ENCODE peak calls at places on chromosomes 4 and X, in seven cellular contexts. K is T follicular helper cell; P is NCI-H187 treated with DMSO at 0.1 percent for 48 hours; F is left colon; C is stimulated activated CD4-positive, alpha-beta T cell treated with anti-CD3 and anti-CD28 coated beads, Interleukin-12 subunit alpha, Interleukin-12 subunit beta, amount 100 ng/mL, for 48 hours; Q is NCI-H1417 treated with DMSO at 0.1 percent for 48 hours; J is body of pancreas. R is an unnamed sample.

GRCh38 chrX:23385242-23385641 is 50.6 kb downstream of the PTCHD1 start:
- DNase-seq in P (no peak), C (no peak), K (no peak), F (no peak), J (no peak), Q (no peak), R (no peak)

GRCh38 chr4:124449881-124450280 is 262.7 kb downstream of the ANKRD50 start:
- DNase-seq in J (no peak), C (no peak), F (no peak), P (no peak), K (no peak), Q (no peak), R (no peak)

GRCh38 chr4:10205223-10205622 is 88.6 kb upstream of the WDR1 start:
- DNase-seq in C (no peak), P (no peak), F (no peak), Q (no peak), K (no peak), J (no peak), R (no peak)

GRCh38 chr4:183960021-183960420 is 54.9 kb downstream of the STOX2 start:
- DNase-seq in Q (peak), F (peak), J (peak), K (no peak), C (no peak), P (peak), R (no peak)

GRCh38 chrX:134626434-134626833 is 31.8 kb downstream of the PLAC1 start:
- DNase-seq in F (no peak), Q (no peak), K (no peak), C (no peak), P (no peak), J (no peak), R (no peak)

GRCh38 chrX:153768311-153769157 is 4.5 kb downstream of the PLXNB3 start:
- DNase-seq in P (no peak), Q (no peak), F (no peak), K (no peak), C (no peak), J (peak), R (peak)

GRCh38 chr4:87058272-87059073 is 123.7 kb downstream of the AFF1 start:
- DNase-seq in Q (no peak), K (no peak), P (peak), J (no peak), C (peak), F (no peak), R (no peak)

GRCh38 chr4:14515556-14515955 is 486.7 kb upstream of the CPEB2 start:
- DNase-seq in F (no peak), P (no peak), Q (no peak), J (no peak), C (no peak), K (no peak), R (no peak)

GRCh38 chrX:16512401-16512776 is 137.6 kb upstream of the S100G start:
- DNase-seq in J (no peak), K (no peak), Q (no peak), C (no peak), F (no peak), P (no peak), R (no peak)

GRCh38 chr4:128812360-128812958 is 3.0 kb downstream of the JADE1 start:
- DNase-seq in C (no peak), J (peak), K (no peak), Q (no peak), F (no peak), P (peak), R (no peak)

GRCh38 chr4:156496797-156497196 is 474.8 kb downstream of the PDGFC start:
- DNase-seq in P (no peak), K (no peak), F (no peak), Q (no peak), J (no peak), C (no peak), R (no peak)

GRCh38 chrX:150329888-150330287 is 33.2 kb upstream of the MAMLD1 start:
- DNase-seq in J (no peak), F (no peak), Q (no peak), C (no peak), P (no peak), K (no peak), R (no peak)

GRCh38 chr4:138234254-138234653 is 7.9 kb downstream of the SLC7A11 start:
- DNase-seq in C (no peak), K (no peak), F (no peak), Q (no peak), J (no peak), P (no peak), R (no peak)

GRCh38 chr4:111128327-111128726 is 505.4 kb upstream of the PITX2 start:
- DNase-seq in P (no peak), J (no peak), F (no peak), C (no peak), K (no peak), Q (no peak), R (no peak)

GRCh38 chrX:128816919-128817318 is 706.4 kb downstream of the SMARCA1 start:
- DNase-seq in C (no peak), F (no peak), Q (no peak), J (no peak), P (no peak), K (no peak), R (no peak)

GRCh38 chrX:40784516-40785151 is 49.3 kb upstream of the MED14 start:
- DNase-seq in F (no peak), K (no peak), C (no peak), Q (no peak), J (no peak), P (no peak), R (no peak)

GRCh38 chrX:9482408-9482807 is 17.6 kb downstream of the TBL1X start:
- DNase-seq in P (no peak), J (no peak), C (no peak), F (no peak), K (no peak), Q (no peak), R (no peak)

GRCh38 chr4:176340871-176341685 is 21.3 kb downstream of the SPCS3 start:
- DNase-seq in P (no peak), C (no peak), K (no peak), F (no peak), J (no peak), Q (no peak), R (peak)

GRCh38 chrX:17519349-17519748 is 144.3 kb downstream of the NHS start:
- DNase-seq in K (no peak), C (no peak), P (no peak), F (peak), J (peak), Q (no peak), R (no peak)

GRCh38 chr4:73244941-73245601 is 13.5 kb downstream of the ANKRD17 start:
- DNase-seq in Q (no peak), C (no peak), F (no peak), J (no peak), P (no peak), K (no peak), R (no peak)

GRCh38 chr4:158824425-158825274 is 55.8 kb downstream of the FNIP2 start:
- DNase-seq in K (no peak), C (no peak), J (no peak), P (no peak), F (no peak), Q (no peak), R (no peak)

GRCh38 chr4:106312377-106312776 is 3.6 kb downstream of the TBCK start:
- DNase-seq in F (no peak), J (no peak), K (no peak), C (no peak), Q (no peak), P (no peak), R (no peak)

GRCh38 chr4:141154725-141155124 is 21.5 kb upstream of the RNF150 start:
- DNase-seq in F (no peak), C (no peak), P (no peak), K (no peak), Q (no peak), J (no peak), R (no peak)

GRCh38 chrX:40073439-40074054 is 24.2 kb downstream of the BCOR start:
- DNase-seq in C (no peak), Q (no peak), J (no peak), F (no peak), K (no peak), P (no peak), R (no peak)

GRCh38 chr4:187276786-187277408 is 553.2 kb upstream of the FAT1 start:
- DNase-seq in F (no peak), C (no peak), K (no peak), Q (no peak), J (no peak), P (no peak), R (no peak)

GRCh38 chrX:10756365-10756915 is 136.1 kb upstream of the MID1 start:
- DNase-seq in C (no peak), F (no peak), K (no peak), Q (no peak), P (no peak), J (peak), R (no peak)

GRCh38 chrX:115679460-115679859 is 118.5 kb downstream of the PLS3 start:
- DNase-seq in J (no peak), P (no peak), F (no peak), C (no peak), K (no peak), Q (peak), R (no peak)

GRCh38 chrX:119698835-119699234 is 5.9 kb upstream of the SEPTIN6 start:
- DNase-seq in C (no peak), Q (no peak), F (no peak), K (no peak), P (peak), J (no peak), R (no peak)

GRCh38 chrX:153593811-153594500 is 5.0 kb downstream of the CCNQ start:
- DNase-seq in Q (no peak), C (no peak), K (no peak), P (no peak), F (no peak), J (no peak), R (no peak)

GRCh38 chr4:2671267-2671895 is 84.8 kb downstream of the TNIP2 start:
- DNase-seq in Q (no peak), P (no peak), K (no peak), J (no peak), C (no peak), F (no peak), R (no peak)